ENCODE peak calls at places on chromosomes 13 and 19, in nine cellular contexts. A is adrenal gland; R is T-helper 17 cell; B is stimulated activated CD8-positive, alpha-beta memory T cell treated with anti-CD3 and anti-CD28 coated beads, Interleukin-4, amount 100 ng/mL, for 4 hours; F is mucosa of gallbladder; S is C1 segment of cervical spinal cord; V is left ventricle myocardium inferior; I is memory B cell; C is CD8-positive, alpha-beta T cell. E is an unnamed sample.
A peak's percentile ranks its signal among the peaks of the same experiment; 100 is the strongest.

GRCh38 chr19:14459703-14460102 is 15.5 kb downstream of the PTGER1 start:
- DNase-seq in R (no peak), S (no peak), I (no peak), F (no peak), C (peak; percentile 63), V (no peak), B (peak; percentile 24), A (no peak), E (no peak)

GRCh38 chr13:41457589-41458186 is 338 bp downstream of the RGCC start:
- DNase-seq in C (peak; percentile 36), A (no peak), F (no peak), I (peak; percentile 32), S (no peak), V (peak; percentile 25), R (peak; percentile 39), B (peak; percentile 12), E (no peak)

GRCh38 chr19:10863107-10863700 is 8.1 kb upstream of the CARM1 start:
- DNase-seq in I (no peak), C (no peak), B (no peak), S (no peak), F (no peak), R (no peak), V (no peak), A (no peak), E (no peak)

GRCh38 chr19:54179921-54180452 is 7.0 kb upstream of the TMC4 start:
- DNase-seq in V (no peak), B (no peak), A (no peak), F (peak; percentile 54), C (no peak), S (peak; percentile 36), I (no peak), R (no peak), E (peak; percentile 69)

GRCh38 chr13:44159633-44160279 is 213.9 kb upstream of the SERP2 start:
- DNase-seq in C (no peak), V (no peak), R (no peak), A (no peak), S (no peak), I (no peak), B (no peak), F (no peak), E (no peak)

GRCh38 chr19:3346677-3347353 is 19.6 kb upstream of the NFIC start:
- DNase-seq in C (no peak), I (no peak), V (peak; percentile 79), S (peak; percentile 87), B (no peak), R (no peak), A (peak; percentile 92), F (peak; percentile 79), E (peak; percentile 77)

GRCh38 chr13:21338651-21339278 is 120.3 kb downstream of the ZDHHC20 start:
- DNase-seq in I (no peak), F (no peak), S (no peak), R (no peak), B (no peak), A (no peak), C (no peak), V (no peak), E (no peak)

GRCh38 chr13:50448535-50448981 is 394.9 kb downstream of the DLEU7 start:
- DNase-seq in C (no peak), F (peak; percentile 68), S (no peak), V (no peak), I (no peak), R (no peak), B (no peak), A (no peak), E (no peak)

GRCh38 chr19:15836345-15836594 is 20.8 kb upstream of the OR10H1 start:
- DNase-seq in S (no peak), V (no peak), B (no peak), A (no peak), F (no peak), R (no peak), I (no peak), C (peak; percentile 61), E (peak; percentile 24)

GRCh38 chr13:74168263-74168675 is 34.1 kb upstream of the KLF12 start:
- DNase-seq in B (no peak), R (no peak), S (no peak), A (no peak), I (no peak), V (no peak), F (no peak), C (no peak), E (no peak)

GRCh38 chr19:17766543-17767131 is 15.4 kb downstream of the FCHO1 start:
- DNase-seq in F (peak; percentile 92), I (peak; percentile 66), B (no peak), S (peak; percentile 19), A (peak; percentile 93), V (peak; percentile 76), R (no peak), C (peak; percentile 51), E (peak; percentile 81)

GRCh38 chr13:60671386-60671785 is 274.4 kb downstream of the TDRD3 start:
- DNase-seq in C (no peak), I (no peak), B (no peak), S (no peak), F (no peak), A (no peak), V (no peak), R (no peak), E (no peak)

GRCh38 chr19:14517840-14518505 is at the start of gene DNAJB1:
- DNase-seq in V (peak; percentile 86), F (peak; percentile 85), C (peak; percentile 51), S (peak; percentile 88), A (peak; percentile 82), I (peak; percentile 62), B (peak; percentile 49), R (peak; percentile 52), E (peak; percentile 85)

GRCh38 chr13:41468631-41469030 is 11.3 kb downstream of the RGCC start:
- DNase-seq in B (no peak), R (no peak), I (no peak), C (no peak), S (no peak), F (no peak), A (no peak), V (no peak), E (no peak)

GRCh38 chr19:16366433-16367268 is 42.0 kb downstream of the KLF2 start:
- DNase-seq in S (peak; percentile 4), F (no peak), C (peak; percentile 66), V (no peak), A (no peak), B (no peak), R (no peak), I (peak; percentile 57), E (peak; percentile 63)

GRCh38 chr13:102799544-102800144 is 725 bp downstream of the BIVM start:
- DNase-seq in C (no peak), V (no peak), A (peak; percentile 33), F (no peak), S (peak; percentile 59), B (peak; percentile 1), R (no peak), I (peak; percentile 3), E (peak; percentile 26)

GRCh38 chr19:47899335-47899734 is 13.2 kb upstream of the SULT2A1 start:
- DNase-seq in A (no peak), V (no peak), C (no peak), R (no peak), I (no peak), F (no peak), S (no peak), B (no peak), E (no peak)

GRCh38 chr19:35587326-35587725 is 1.4 kb downstream of the PMIS2 start:
- DNase-seq in S (no peak), B (no peak), C (no peak), V (no peak), F (no peak), I (no peak), R (no peak), A (no peak), E (no peak)

GRCh38 chr13:38902551-38902950 is 88.1 kb downstream of the STOML3 start:
- DNase-seq in F (no peak), B (no peak), C (no peak), S (no peak), R (no peak), V (no peak), A (no peak), I (no peak), E (peak; percentile 13)

E was measured in pons.